ENCODE peak calls at places on chromosomes 12 and 14, in four cellular contexts. R is EL, A is neural progenitor cell, X is EH. I is an unnamed sample.

GRCh38 chr12:13342971-13343370 is 146.4 kb downstream of the EMP1 start:
- DNase-seq in R (no peak), A (no peak), X (no peak), I (no peak)

GRCh38 chr14:49972840-49973239 is 80.0 kb downstream of the ARF6 start:
- DNase-seq in R (peak), A (no peak), X (peak), I (peak)

GRCh38 chr12:57941165-57941894 is at the start of gene ATP23:
- DNase-seq in R (peak), A (peak), X (peak), I (peak)

GRCh38 chr14:77264466-77265186 is 6.4 kb downstream of the NGB start:
- DNase-seq in R (no peak), A (no peak), X (no peak), I (no peak)

GRCh38 chr12:43744826-43745225 is 13.8 kb downstream of the PUS7L start:
- DNase-seq in R (no peak), A (no peak), X (no peak), I (no peak)

GRCh38 chr12:104909761-104910160 is 48.3 kb downstream of the SLC41A2 start:
- DNase-seq in R (no peak), A (no peak), X (no peak), I (peak)

GRCh38 chr12:43292699-43293098 is 259.3 kb downstream of the ADAMTS20 start:
- DNase-seq in R (peak), A (no peak), X (peak), I (peak)

GRCh38 chr14:78595797-78596196 is 425.6 kb downstream of the NRXN3 start:
- DNase-seq in R (peak), A (peak), X (peak), I (no peak)

GRCh38 chr12:104870797-104871196 is 87.3 kb downstream of the SLC41A2 start:
- DNase-seq in R (no peak), A (no peak), X (no peak), I (no peak)

GRCh38 chr12:76113800-76114757 is 29.6 kb upstream of the NAP1L1 start:
- DNase-seq in R (no peak), A (no peak), X (peak), I (peak)

GRCh38 chr14:101903111-101903561 is 61.2 kb upstream of the DYNC1H1 start:
- DNase-seq in R (no peak), A (no peak), X (no peak), I (no peak)

GRCh38 chr12:57142121-57142520 is 5.3 kb downstream of the LRP1-AS start:
- DNase-seq in R (no peak), A (no peak), X (no peak), I (no peak)

GRCh38 chr12:109738878-109739665 is 25.4 kb downstream of the FAM222A start:
- DNase-seq in R (peak), A (no peak), X (peak), I (peak)

GRCh38 chr14:64684091-64684490 is 20.1 kb upstream of the PLEKHG3 start:
- DNase-seq in R (peak), A (no peak), X (peak), I (peak)

I was measured in IMR-90.